ENCODE peak calls at places on chromosomes 7 and 10, in five cellular contexts. U, Z, H, K and G are unnamed samples.

GRCh38 chr10:43000651-43001426 is 76.0 kb upstream of the RET start:
- DNase-seq in U (peak; percentile 6), K (no peak), Z (no peak), H (no peak), G (no peak)

GRCh38 chr10:92720306-92721165 is 30.8 kb downstream of the HHEX start:
- DNase-seq in U (no peak), H (no peak), Z (no peak), K (no peak), G (no peak)

GRCh38 chr7:7647495-7648036 is 7.0 kb downstream of the UMAD1 start:
- DNase-seq in H (no peak), U (no peak), K (no peak), Z (no peak), G (no peak)

GRCh38 chr7:73734619-73735525 is 3.7 kb downstream of the ABHD11 start:
- DNase-seq in H (peak; percentile 67), Z (peak; percentile 88), U (peak; percentile 88), K (peak; percentile 89), G (peak; percentile 27)

GRCh38 chr10:80529604-80530003 is 8.1 kb upstream of the SH2D4B start:
- DNase-seq in U (no peak), Z (peak; percentile 68), K (no peak), H (peak; percentile 57), G (no peak)

GRCh38 chr7:46291601-46292150 is 370.6 kb upstream of the IGFBP3 start:
- DNase-seq in Z (no peak), U (no peak), H (no peak), K (peak; percentile 27), G (no peak)

GRCh38 chr7:48106906-48107659 is 18.0 kb downstream of the UPP1 start:
- DNase-seq in U (no peak), K (no peak), Z (no peak), H (no peak), G (no peak)

GRCh38 chr7:105101864-105102263 is 87.9 kb downstream of the KMT2E start:
- DNase-seq in Z (no peak), H (no peak), U (no peak), K (no peak), G (no peak)

GRCh38 chr7:28955356-28955722 is 2.8 kb downstream of the TRIL start:
- DNase-seq in Z (no peak), H (no peak), K (no peak), U (peak; percentile 13), G (no peak)

GRCh38 chr7:9600974-9601373 is 1167.6 kb downstream of the NXPH1 start:
- DNase-seq in K (no peak), Z (no peak), U (no peak), H (no peak), G (no peak)

GRCh38 chr7:18037609-18038008 is 10.0 kb upstream of the PRPS1L1 start:
- DNase-seq in Z (no peak), H (no peak), U (no peak), K (peak; percentile 30), G (no peak)

GRCh38 chr10:48636901-48637300 is 32.0 kb upstream of the ARHGAP22 start:
- DNase-seq in U (no peak), K (no peak), Z (no peak), H (no peak), G (no peak)

GRCh38 chr7:74572301-74573090 is 85.0 kb upstream of the GTF2I start:
- DNase-seq in Z (no peak), U (no peak), H (no peak), K (no peak), G (no peak)

GRCh38 chr7:142906643-142907042 is 21.1 kb upstream of the TRPV6 start:
- DNase-seq in Z (no peak), K (no peak), U (no peak), H (no peak), G (no peak)

DNA sequence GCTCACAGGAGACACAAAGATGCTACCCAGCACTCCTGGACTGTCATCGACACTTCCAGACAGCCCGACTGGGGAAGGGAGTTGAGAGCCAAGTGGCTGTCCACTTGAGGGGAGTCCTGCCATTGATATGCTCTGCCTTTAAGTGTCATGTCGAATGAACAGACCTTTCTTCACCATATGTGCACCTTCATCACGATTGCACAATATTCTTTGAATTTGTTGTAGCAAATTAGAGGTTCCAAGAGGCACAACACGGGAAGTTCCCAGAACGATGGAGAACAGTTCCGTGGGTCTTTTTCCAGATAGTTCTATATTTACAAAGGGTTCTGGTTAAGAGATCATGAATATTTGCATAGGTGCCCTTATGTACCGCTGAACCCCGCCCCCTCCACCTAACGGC is 16.0 kb downstream of the SLC18A2 start:
- DNase-seq in U (no peak), H (no peak), Z (no peak), K (no peak), G (no peak)
- H3K27ac ChIP-seq in U (no peak overlapping the region), H (no peak overlapping the region), Z (no peak overlapping the region), K (no peak overlapping the region), G (no peak overlapping the region)

GRCh38 chr7:114088541-114088940 is 169.7 kb upstream of the PPP1R3A start:
- DNase-seq in U (no peak), K (no peak), Z (no peak), H (no peak), G (no peak)
- H3K27ac ChIP-seq in U (peak overlapping the region; percentile 85), K (no peak overlapping the region), Z (no peak overlapping the region), H (no peak overlapping the region), G (no peak overlapping the region)

GRCh38 chr10:18400201-18400910 is 251.0 kb downstream of the NSUN6 start:
- DNase-seq in K (no peak), Z (no peak), H (no peak), U (peak; percentile 31), G (no peak)

GRCh38 chr10:18402766-18403346 is 248.5 kb downstream of the NSUN6 start:
- DNase-seq in H (no peak), U (no peak), K (no peak), Z (no peak), G (no peak)

GRCh38 chr10:18401416-18402195 is 249.8 kb downstream of the NSUN6 start:
- DNase-seq in Z (no peak), H (no peak), K (no peak), U (no peak), G (no peak)

GRCh38 chr10:18399158-18399557 is 252.2 kb downstream of the NSUN6 start:
- DNase-seq in H (no peak), K (no peak), U (no peak), Z (no peak), G (no peak)

DNA sequence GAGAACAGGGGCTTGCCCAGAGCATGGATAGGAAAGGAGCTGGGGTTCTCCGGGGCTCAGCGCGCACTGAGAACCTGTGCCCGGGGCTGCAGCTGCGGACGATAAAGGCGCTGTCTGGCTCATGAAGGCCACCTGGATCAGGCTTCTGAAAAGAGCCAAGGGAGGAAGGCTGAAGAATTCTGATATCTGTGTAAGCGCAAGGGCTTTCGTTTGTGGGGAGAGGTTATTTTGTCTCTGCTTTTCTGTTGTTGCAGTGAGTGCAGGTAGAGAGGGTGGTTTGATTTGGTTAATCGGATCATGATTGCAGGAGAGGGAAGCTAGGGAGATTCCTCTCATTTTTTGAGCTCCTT is 250.5 kb downstream of the NSUN6 start:
- DNase-seq in K (no peak), U (peak; percentile 22), H (no peak), Z (no peak), G (no peak)
- H3K27ac ChIP-seq in K (no peak overlapping the region), U (no peak overlapping the region), H (peak overlapping the region; percentile 56), Z (no peak overlapping the region), G (no peak overlapping the region)

GRCh38 chr7:36265720-36266119 is 112.7 kb downstream of the EEPD1 start:
- DNase-seq in H (peak; percentile 43), U (no peak), Z (no peak), K (no peak), G (no peak)

GRCh38 chr7:36262706-36263484 is 109.8 kb downstream of the EEPD1 start:
- DNase-seq in K (no peak), Z (no peak), U (no peak), H (no peak), G (no peak)

GRCh38 chr7:36264917-36265292 is 111.9 kb downstream of the EEPD1 start:
- DNase-seq in K (no peak), H (no peak), Z (no peak), U (no peak), G (no peak)

GRCh38 chr7:36266201-36266600 is 113.1 kb downstream of the EEPD1 start:
- DNase-seq in U (no peak), Z (no peak), H (no peak), K (no peak), G (no peak)

GRCh38 chr7:36264123-36264916 is 111.3 kb downstream of the EEPD1 start:
- DNase-seq in Z (no peak), U (no peak), K (no peak), H (no peak), G (no peak)
- H3K27ac ChIP-seq in Z (no peak overlapping the region), U (no peak overlapping the region), K (no peak overlapping the region), H (no peak overlapping the region), G (peak overlapping the region; percentile 14)